ENCODE peak calls at places on chromosomes 11 and 22, in six cellular contexts. X, Z, O, H, E and R are unnamed samples.

GRCh38 chr11:925496-926301 is at the start of gene AP2A2:
- DNase-seq in Z (peak), H (peak), O (peak), X (peak), E (peak), R (peak)

GRCh38 chr11:68509105-68509504 is 48.6 kb downstream of the PPP6R3 start:
- DNase-seq in Z (no peak), O (no peak), H (no peak), E (no peak), X (no peak), R (no peak)

GRCh38 chr22:30970356-30970746 is 1.3 kb downstream of the TUG1 start:
- DNase-seq in X (no peak), O (no peak), H (no peak), E (no peak), Z (no peak), R (no peak)

GRCh38 chr11:69808708-69809107 is 10.5 kb downstream of the FGF3 start:
- DNase-seq in O (peak), Z (no peak), H (no peak), X (no peak), E (no peak), R (no peak)

GRCh38 chr22:24068377-24068680 is 57.2 kb downstream of the CABIN1 start:
- DNase-seq in Z (no peak), X (no peak), E (no peak), O (no peak), H (no peak), R (no peak)

GRCh38 chr11:108608548-108608947 is 15.0 kb upstream of the EXPH5 start:
- DNase-seq in Z (no peak), H (no peak), O (no peak), E (no peak), X (no peak), R (no peak)

GRCh38 chr11:1341928-1342524 is 32.6 kb upstream of the TOLLIP start:
- DNase-seq in X (no peak), H (no peak), Z (no peak), O (no peak), E (no peak), R (no peak)

GRCh38 chr11:131592734-131593133 is 222.3 kb downstream of the NTM start:
- DNase-seq in X (no peak), O (no peak), H (no peak), E (no peak), Z (no peak), R (no peak)

GRCh38 chr11:102920118-102920684 is 35.3 kb downstream of the MMP13 start:
- DNase-seq in Z (no peak), X (no peak), O (no peak), E (no peak), H (no peak), R (no peak)

GRCh38 chr11:113701491-113701890 is 4.6 kb downstream of the TMPRSS5 start:
- DNase-seq in Z (no peak), E (no peak), O (no peak), H (no peak), X (no peak), R (no peak)

GRCh38 chr11:10561947-10562346 is 6.5 kb downstream of the LYVE1 start:
- DNase-seq in X (no peak), E (no peak), Z (no peak), H (no peak), O (no peak), R (no peak)

GRCh38 chr11:117814766-117815261 is 9.7 kb downstream of the FXYD2 start:
- DNase-seq in Z (peak), X (peak), E (peak), H (peak), O (peak), R (peak)

GRCh38 chr22:34886391-34886790 is 179.6 kb upstream of the ISX start:
- DNase-seq in H (no peak), X (no peak), Z (no peak), E (no peak), O (no peak), R (no peak)

GRCh38 chr11:134668796-134669195 is 256.8 kb upstream of the B3GAT1 start:
- DNase-seq in Z (no peak), H (no peak), X (no peak), E (no peak), O (no peak), R (no peak)

GRCh38 chr22:47396515-47396914 is 634.1 kb downstream of the TBC1D22A start:
- DNase-seq in E (no peak), X (no peak), Z (no peak), H (no peak), O (no peak), R (no peak)

GRCh38 chr11:114061053-114062049 is 1.8 kb downstream of the ZBTB16 start:
- DNase-seq in O (peak), E (peak), X (peak), H (no peak), Z (no peak), R (peak)

GRCh38 chr11:113193894-113194293 is 120.5 kb upstream of the TTC12 start:
- DNase-seq in X (no peak), Z (no peak), H (no peak), O (no peak), E (peak), R (no peak)

GRCh38 chr11:47950396-47950795 is 30.0 kb upstream of the PTPRJ start:
- DNase-seq in E (no peak), Z (no peak), O (no peak), H (peak), X (peak), R (no peak)

GRCh38 chr11:118051136-118051610 is 25.7 kb upstream of the TMPRSS4 start:
- DNase-seq in X (no peak), E (no peak), H (no peak), Z (no peak), O (no peak), R (no peak)

GRCh38 chr22:19271856-19272535 is 19.5 kb downstream of the CLTCL1 start:
- DNase-seq in O (no peak), X (no peak), H (no peak), E (no peak), Z (no peak), R (peak)

GRCh38 chr11:86951706-86952105 is 3.5 kb downstream of the FZD4 start:
- DNase-seq in Z (no peak), H (no peak), O (no peak), X (no peak), E (no peak), R (no peak)

GRCh38 chr11:68008381-68009337 is 1.5 kb upstream of the ALDH3B1 start:
- DNase-seq in O (no peak), H (no peak), E (peak), X (no peak), Z (no peak), R (no peak)

GRCh38 chr11:70881948-70882715 is 370.2 kb downstream of the SHANK2 start:
- DNase-seq in O (no peak), Z (no peak), E (no peak), X (no peak), H (no peak), R (no peak)

GRCh38 chr22:47059701-47060161 is 297.3 kb downstream of the TBC1D22A start:
- DNase-seq in E (no peak), X (no peak), O (no peak), Z (no peak), H (no peak), R (no peak)

GRCh38 chr11:34549271-34549670 is 35.7 kb upstream of the ELF5 start:
- DNase-seq in E (no peak), O (no peak), Z (no peak), H (no peak), X (no peak), R (no peak)

GRCh38 chr11:40354121-40354520 is 1105.3 kb downstream of the LRRC4C start:
- DNase-seq in H (no peak), Z (no peak), E (no peak), O (no peak), X (no peak), R (no peak)

GRCh38 chr11:14902650-14903350 is 10.8 kb upstream of the CYP2R1 start:
- DNase-seq in H (no peak), E (no peak), O (no peak), Z (no peak), X (no peak), R (no peak)

GRCh38 chr22:35102663-35103062 is 36.7 kb downstream of the ISX start:
- DNase-seq in O (peak), Z (no peak), H (no peak), X (no peak), E (no peak), R (peak)

GRCh38 chr11:118691926-118692830 is 12.7 kb upstream of the TREH start:
- DNase-seq in Z (no peak), E (no peak), H (peak), X (peak), O (no peak), R (no peak)

GRCh38 chr11:22795914-22796313 is 33.7 kb downstream of the SVIP start:
- DNase-seq in X (no peak), Z (no peak), E (no peak), H (no peak), O (no peak), R (no peak)

GRCh38 chr11:90220391-90220790 is 2.5 kb downstream of the CHORDC1 start:
- DNase-seq in E (no peak), Z (no peak), X (no peak), O (no peak), H (no peak), R (no peak)

GRCh38 chr11:108887436-108888238 is 222.8 kb downstream of the DDX10 start:
- DNase-seq in H (no peak), X (no peak), Z (no peak), O (no peak), E (no peak), R (no peak)